ENCODE peak calls at places on chromosomes 13 and 19, in four cellular contexts. One of them, this sample, is unnamed.

GRCh38 chr19:33306853-33307792 is 4.8 kb upstream of the CEBPA start:
- DNase-seq in GM12878: no peak
- DNase-seq in K562: no peak
- DNase-seq in H1: no peak
- DNase-seq in this sample: no peak

GRCh38 chr19:41226053-41226873 is 7.2 kb downstream of the AXL start:
- DNase-seq in GM12878: no peak
- DNase-seq in H1: no peak
- DNase-seq in K562: peak; percentile 79
- DNase-seq in this sample: peak; percentile 68

GRCh38 chr19:9953802-9954542 is 17.7 kb upstream of the OLFM2 start:
- DNase-seq in K562: no peak
- DNase-seq in GM12878: no peak
- DNase-seq in H1: no peak
- DNase-seq in this sample: no peak

GRCh38 chr13:50244913-50245574 is 229.8 kb downstream of the KCNRG start:
- DNase-seq in GM12878: peak; percentile 65
- DNase-seq in K562: peak; percentile 51
- DNase-seq in H1: no peak
- DNase-seq in this sample: peak; percentile 99

GRCh38 chr13:42275098-42275471 is 3.1 kb downstream of the AKAP11 start:
- DNase-seq in H1: no peak
- DNase-seq in GM12878: peak; percentile 87
- DNase-seq in K562: no peak
- DNase-seq in this sample: no peak

GRCh38 chr13:98729526-98730057 is 22.9 kb downstream of the SLC15A1 start:
- DNase-seq in GM12878: no peak
- DNase-seq in H1: no peak
- DNase-seq in K562: no peak
- DNase-seq in this sample: no peak

GRCh38 chr19:54426291-54426918 is 11.1 kb downstream of the TTYH1 start:
- DNase-seq in H1: no peak
- DNase-seq in GM12878: no peak
- DNase-seq in K562: no peak
- DNase-seq in this sample: no peak

GRCh38 chr19:49058592-49058991 is 1.0 kb upstream of the CGB7 start:
- DNase-seq in GM12878: no peak
- DNase-seq in K562: peak; percentile 72
- DNase-seq in H1: no peak
- DNase-seq in this sample: no peak

GRCh38 chr13:23510979-23511735 is 59.1 kb upstream of the TNFRSF19 start:
- DNase-seq in K562: no peak
- DNase-seq in H1: no peak
- DNase-seq in GM12878: peak; percentile 62
- DNase-seq in this sample: peak; percentile 62

GRCh38 chr19:43667524-43668405 is 2.2 kb downstream of the PLAUR start:
- DNase-seq in H1: no peak
- DNase-seq in K562: peak; percentile 59
- DNase-seq in GM12878: no peak
- DNase-seq in this sample: no peak

GRCh38 chr19:48190288-48191284 is 20.1 kb downstream of the ZSWIM9 start:
- DNase-seq in GM12878: no peak
- DNase-seq in H1: peak; percentile 91
- DNase-seq in K562: peak; percentile 94
- DNase-seq in this sample: peak; percentile 29

GRCh38 chr19:51342631-51343569 is 961 bp upstream of the VSIG10L start:
- DNase-seq in GM12878: no peak
- DNase-seq in H1: no peak
- DNase-seq in K562: no peak
- DNase-seq in this sample: no peak

GRCh38 chr19:11446652-11447301 is 11.3 kb downstream of the PRKCSH start:
- DNase-seq in K562: peak; percentile 84
- DNase-seq in H1: no peak
- DNase-seq in GM12878: no peak
- DNase-seq in this sample: no peak

GRCh38 chr13:84651288-84651687 is 769.0 kb upstream of the SLITRK1 start:
- DNase-seq in H1: no peak
- DNase-seq in K562: no peak
- DNase-seq in GM12878: no peak
- DNase-seq in this sample: peak; percentile 33

GRCh38 chr19:12331211-12331941 is 2.1 kb downstream of the ZNF563 start:
- DNase-seq in GM12878: peak; percentile 82
- DNase-seq in K562: no peak
- DNase-seq in H1: no peak
- DNase-seq in this sample: peak; percentile 96

GRCh38 chr19:47633516-47633915 is 24.6 kb downstream of the BICRA start:
- DNase-seq in K562: no peak
- DNase-seq in H1: no peak
- DNase-seq in GM12878: no peak
- DNase-seq in this sample: peak; percentile 44

GRCh38 chr19:46366620-46367277 is 19.9 kb downstream of the PPP5C start:
- DNase-seq in H1: no peak
- DNase-seq in GM12878: no peak
- DNase-seq in K562: no peak
- DNase-seq in this sample: no peak

GRCh38 chr13:49652691-49653305 is 24.5 kb downstream of the ARL11 start:
- DNase-seq in H1: no peak
- DNase-seq in K562: peak; percentile 58
- DNase-seq in GM12878: no peak
- DNase-seq in this sample: peak; percentile 70

GRCh38 chr13:33751151-33751550 is 66.8 kb upstream of the RFC3 start:
- DNase-seq in GM12878: no peak
- DNase-seq in K562: no peak
- DNase-seq in H1: no peak
- DNase-seq in this sample: no peak

GRCh38 chr19:55392820-55393219 is 7.1 kb downstream of the RPL28 start:
- DNase-seq in H1: no peak
- DNase-seq in K562: peak; percentile 28
- DNase-seq in GM12878: no peak
- DNase-seq in this sample: no peak

GRCh38 chr19:5292843-5293606 is 47.6 kb downstream of the PTPRS start:
- DNase-seq in GM12878: no peak
- DNase-seq in K562: peak; percentile 97
- DNase-seq in H1: peak; percentile 51
- DNase-seq in this sample: no peak

GRCh38 chr13:55999709-56000108 is 1141.0 kb upstream of the PRR20A start:
- DNase-seq in H1: no peak
- DNase-seq in GM12878: no peak
- DNase-seq in K562: no peak
- DNase-seq in this sample: no peak

GRCh38 chr19:17817668-17818363 is 3.5 kb downstream of the INSL3 start:
- DNase-seq in H1: no peak
- DNase-seq in K562: no peak
- DNase-seq in GM12878: no peak
- DNase-seq in this sample: no peak

GRCh38 chr13:65085977-65086376 is 2144.2 kb downstream of the PCDH9 start:
- DNase-seq in K562: no peak
- DNase-seq in GM12878: no peak
- DNase-seq in H1: no peak
- DNase-seq in this sample: no peak

GRCh38 chr13:80116107-80116506 is 224.8 kb downstream of the SPRY2 start:
- DNase-seq in GM12878: no peak
- DNase-seq in K562: no peak
- DNase-seq in H1: no peak
- DNase-seq in this sample: no peak

GRCh38 chr19:40687525-40688016 is 2.9 kb downstream of the NUMBL start:
- DNase-seq in H1: no peak
- DNase-seq in K562: peak; percentile 78
- DNase-seq in GM12878: peak; percentile 23
- DNase-seq in this sample: no peak

GRCh38 chr13:51760592-51760991 is 43.4 kb downstream of the DHRS12 start:
- DNase-seq in H1: no peak
- DNase-seq in K562: no peak
- DNase-seq in GM12878: no peak
- DNase-seq in this sample: no peak
- TF ChIP-seq BRCA1 in H1: no peak
- TF ChIP-seq BRCA1 in K562: no peak
- TF ChIP-seq BRCA1 in GM12878: no peak
- TF ChIP-seq BRCA1 in this sample: no peak

DNA sequence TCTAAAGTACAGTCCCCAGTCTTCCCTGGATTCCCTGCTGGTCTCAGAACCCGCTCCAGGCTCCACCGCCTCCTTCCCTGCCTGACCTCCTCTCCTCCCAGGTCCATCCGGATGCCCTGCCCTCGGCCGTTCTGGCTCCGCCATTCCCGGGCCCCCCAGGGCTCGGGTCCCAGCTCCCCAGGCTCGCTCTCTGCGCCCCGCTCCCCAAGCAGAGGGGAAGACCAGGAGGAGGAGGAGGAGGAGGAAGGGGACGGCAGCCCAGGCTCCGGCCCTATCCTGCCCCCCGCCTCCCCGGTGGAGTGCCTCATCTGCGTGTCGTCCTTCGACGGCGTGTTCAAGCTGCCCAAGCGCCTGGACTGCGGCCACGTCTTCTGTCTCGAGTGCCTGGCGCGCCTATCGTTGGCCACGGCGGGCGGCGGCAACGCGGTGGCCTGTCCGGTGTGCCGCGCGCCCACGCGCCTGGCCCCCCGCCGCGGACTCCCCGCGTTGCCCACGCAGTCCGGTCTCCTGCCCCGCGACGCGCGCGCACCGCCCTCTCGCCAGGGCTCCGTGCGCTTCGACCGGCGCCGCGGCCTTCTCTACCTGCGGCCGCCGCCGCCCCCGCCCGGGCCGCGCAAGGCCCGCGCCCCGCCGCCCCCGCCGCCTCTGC is 647 bp downstream of the RNF225 start:
- DNase-seq in K562: peak; percentile 31
- DNase-seq in GM12878: no peak
- DNase-seq in H1: no peak
- DNase-seq in this sample: no peak
- TF ChIP-seq BRCA1 in K562: no peak
- TF ChIP-seq BRCA1 in GM12878: no peak
- TF ChIP-seq BRCA1 in H1: no peak
- TF ChIP-seq BRCA1 in this sample: no peak

DNA sequence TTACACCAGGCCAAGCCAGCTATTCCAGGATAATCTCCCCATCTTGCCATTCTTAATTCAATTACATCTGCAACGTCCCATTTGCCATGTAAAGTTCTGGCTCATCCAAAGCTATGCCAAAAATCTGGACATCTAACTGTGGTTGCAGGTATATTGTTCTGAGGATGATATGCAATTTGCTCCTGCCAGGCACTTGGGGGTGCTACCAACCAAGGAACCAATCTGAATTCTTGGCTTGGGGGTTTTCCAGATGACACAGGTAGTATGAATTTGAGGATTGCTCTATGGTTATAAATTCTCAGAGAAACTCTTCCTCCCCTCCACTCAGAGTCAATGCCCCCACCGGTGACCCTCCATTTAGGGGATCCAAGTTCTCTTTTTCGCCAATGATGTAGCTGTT is 33.0 kb downstream of the CRYL1 start:
- DNase-seq in H1: no peak
- DNase-seq in GM12878: no peak
- DNase-seq in K562: peak; percentile 35
- DNase-seq in this sample: peak; percentile 46
- TF ChIP-seq BRCA1 in H1: no peak
- TF ChIP-seq BRCA1 in GM12878: no peak
- TF ChIP-seq BRCA1 in K562: no peak
- TF ChIP-seq BRCA1 in this sample: no peak

GRCh38 chr13:20566917-20567755 is at the start of gene IFT88:
- DNase-seq in GM12878: peak; percentile 48
- DNase-seq in K562: peak; percentile 88
- DNase-seq in H1: peak; percentile 19
- DNase-seq in this sample: peak; percentile 81

GRCh38 chr13:20567881-20568528 is 1.0 kb downstream of the IFT88 start:
- DNase-seq in K562: no peak
- DNase-seq in H1: no peak
- DNase-seq in GM12878: no peak
- DNase-seq in this sample: no peak

GRCh38 chr13:20573186-20573585 is 6.2 kb downstream of the IFT88 start:
- DNase-seq in K562: no peak
- DNase-seq in H1: no peak
- DNase-seq in GM12878: no peak
- DNase-seq in this sample: no peak

GRCh38 chr13:20573636-20574035 is 6.7 kb downstream of the IFT88 start:
- DNase-seq in H1: no peak
- DNase-seq in GM12878: no peak
- DNase-seq in K562: no peak
- DNase-seq in this sample: no peak

DNA sequence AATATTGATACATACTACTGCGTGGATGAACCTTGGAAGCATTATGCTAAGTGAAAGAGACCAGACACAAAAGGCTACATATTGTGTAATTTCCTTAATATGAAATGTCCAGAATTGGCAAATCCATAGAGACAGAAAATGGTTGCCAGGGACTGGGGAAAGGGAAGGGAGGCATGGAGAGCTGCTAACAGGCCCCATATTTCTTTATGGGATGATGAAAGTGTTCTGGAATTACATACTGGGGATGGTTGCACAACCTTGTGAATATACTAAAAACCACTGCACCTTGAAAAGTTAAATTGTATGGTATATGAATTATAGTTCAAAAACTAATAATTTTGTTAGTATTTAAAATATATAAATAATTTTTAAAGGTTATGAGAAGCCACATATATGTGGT is 3.6 kb downstream of the IFT88 start:
- DNase-seq in H1: no peak
- DNase-seq in GM12878: no peak
- DNase-seq in K562: no peak
- DNase-seq in this sample: no peak
- TF ChIP-seq BRCA1 in H1: no peak
- TF ChIP-seq BRCA1 in GM12878: no peak
- TF ChIP-seq BRCA1 in K562: no peak
- TF ChIP-seq BRCA1 in this sample: no peak

GRCh38 chr19:39363909-39364457 is 21.8 kb downstream of the SAMD4B start:
- DNase-seq in GM12878: no peak
- DNase-seq in H1: no peak
- DNase-seq in K562: no peak
- DNase-seq in this sample: no peak
- TF ChIP-seq BRCA1 in GM12878: no peak
- TF ChIP-seq BRCA1 in H1: no peak
- TF ChIP-seq BRCA1 in K562: no peak
- TF ChIP-seq BRCA1 in this sample: no peak